ENCODE peak calls at places on chromosomes 2 and 18, in six cellular contexts. I is HCT116, R is PC-9, M is astrocyte, E is PC-3, Y is mammary epithelial cell. L is an unnamed sample.
A peak's percentile ranks its signal among the peaks of the same experiment; 100 is the strongest.

GRCh38 chr2:14910659-14911058 is 278.1 kb downstream of the LRATD1 start:
- DNase-seq in R (no peak), M (no peak), E (no peak), I (no peak), Y (no peak), L (no peak)

GRCh38 chr2:37920570-37920969 is 4.5 kb upstream of the RMDN2 start:
- DNase-seq in I (no peak), Y (no peak), M (peak; percentile 88), R (no peak), E (peak; percentile 54), L (no peak)

GRCh38 chr2:25207078-25207545 is 38.7 kb upstream of the POMC start:
- DNase-seq in Y (no peak), E (no peak), I (no peak), R (no peak), M (no peak), L (peak; percentile 43)

GRCh38 chr18:13278231-13278630 is 59.7 kb downstream of the LDLRAD4 start:
- DNase-seq in Y (no peak), I (no peak), M (no peak), R (no peak), E (no peak), L (no peak)

GRCh38 chr2:25313711-25314513 is 27.8 kb downstream of the DNMT3A start:
- DNase-seq in E (no peak), R (no peak), M (no peak), Y (no peak), I (no peak), L (no peak)

GRCh38 chr2:96164459-96165184 is 19.4 kb upstream of the DUSP2 start:
- DNase-seq in I (no peak), E (no peak), M (no peak), Y (no peak), R (no peak), L (peak; percentile 85)

GRCh38 chr2:15730545-15731212 is 139.0 kb downstream of the DDX1 start:
- DNase-seq in M (peak; percentile 95), Y (peak; percentile 87), R (peak; percentile 74), I (peak; percentile 81), E (peak; percentile 93), L (no peak)

GRCh38 chr2:42102606-42103450 is 55.0 kb downstream of the PKDCC start:
- DNase-seq in I (no peak), R (no peak), E (no peak), M (peak; percentile 35), Y (no peak), L (no peak)

GRCh38 chr2:172947461-172947860 is 128.2 kb upstream of the MAP3K20 start:
- DNase-seq in R (no peak), M (peak; percentile 48), Y (no peak), E (no peak), I (no peak), L (no peak)

GRCh38 chr2:222442665-222443064 is 18.3 kb downstream of the SGPP2 start:
- DNase-seq in E (no peak), M (no peak), I (no peak), Y (no peak), R (no peak), L (no peak)

DNA sequence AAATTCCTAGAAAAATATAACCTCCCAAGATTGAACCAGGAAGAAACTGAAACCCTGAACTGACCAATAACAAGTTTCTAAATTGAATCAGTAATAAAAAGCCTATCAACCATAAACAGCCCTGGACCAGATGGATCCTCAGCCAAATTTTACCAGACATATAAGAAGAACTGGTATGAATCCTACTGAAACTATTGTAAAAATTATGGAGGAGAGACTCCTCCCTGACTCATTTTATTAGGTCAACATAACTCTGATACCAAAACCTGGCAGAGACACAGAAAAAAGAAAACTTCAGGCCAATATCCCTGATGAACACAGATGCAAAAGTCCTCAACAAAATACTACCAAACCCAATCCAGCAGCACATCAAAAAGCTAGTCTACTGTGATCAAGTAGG is 11.3 kb downstream of the NT5C1B start:
- DNase-seq in Y (no peak), I (no peak), M (no peak), E (peak; percentile 57), R (no peak), L (no peak)
- TF ChIP-seq CTCF in Y (no peak), I (no peak), M (no peak), E (no peak), R (no peak), L (no peak)

GRCh38 chr2:233940376-233941276 is 23.5 kb downstream of the TRPM8 start:
- DNase-seq in Y (no peak), I (no peak), R (peak; percentile 83), E (no peak), M (no peak), L (no peak)

GRCh38 chr2:233936089-233936488 is 18.9 kb downstream of the TRPM8 start:
- DNase-seq in Y (no peak), M (no peak), E (no peak), R (no peak), I (no peak), L (no peak)

GRCh38 chr2:233935426-233935825 is 18.3 kb downstream of the TRPM8 start:
- DNase-seq in I (no peak), M (no peak), R (no peak), Y (no peak), E (no peak), L (no peak)

GRCh38 chr2:233942731-233943130 is 25.6 kb downstream of the TRPM8 start:
- DNase-seq in I (no peak), E (no peak), R (no peak), Y (no peak), M (no peak), L (no peak)

GRCh38 chr2:233938676-233939370 is 21.6 kb downstream of the TRPM8 start:
- DNase-seq in R (no peak), I (no peak), Y (no peak), M (no peak), E (no peak), L (no peak)
- H3K4me2 ChIP-seq in R (no peak overlapping the region), I (no peak overlapping the region), Y (no peak overlapping the region), M (peak overlapping the region; percentile 78), E (no peak overlapping the region), L (no peak overlapping the region)

GRCh38 chr2:236895497-236895896 is 190.2 kb upstream of the COPS8 start:
- DNase-seq in Y (no peak), M (no peak), E (no peak), R (no peak), I (no peak), L (no peak)
- TF ChIP-seq EZH2 in Y (no peak), M (no peak), E (no peak), R (no peak), I (no peak), L (no peak)

GRCh38 chr2:171432969-171433762 is 624 bp downstream of the METTL8 start:
- DNase-seq in I (peak; percentile 63), M (no peak), Y (peak; percentile 85), R (peak; percentile 75), E (peak; percentile 66), L (peak; percentile 52)
- TF ChIP-seq CTCF in I (no peak), M (no peak), Y (no peak), R (no peak), E (no peak), L (no peak)